ENCODE peak calls at places on chromosome 3, in four cellular contexts. M is stimulated activated CD4-positive, alpha-beta T cell treated with anti-CD3 and anti-CD28 coated beads, TNF-alpha, amount 100 ng/mL, for 4 hours; A is stimulated activated naive CD4-positive, alpha-beta T cell; Y is A172. G is an unnamed sample.

GRCh38 chr3:73451276-73451973 is 173.3 kb downstream of the PDZRN3 start:
- DNase-seq in Y (no peak), A (no peak), M (no peak), G (no peak)

GRCh38 chr3:6437631-6438030 is 423.3 kb upstream of the GRM7 start:
- DNase-seq in A (no peak), M (no peak), Y (no peak), G (no peak)

GRCh38 chr3:100954990-100955389 is 38.2 kb downstream of the ABI3BP start:
- DNase-seq in Y (peak; percentile 53), M (no peak), A (no peak), G (no peak)

GRCh38 chr3:155805204-155805801 is 775 bp downstream of the C3orf33 start:
- DNase-seq in A (no peak), M (peak; percentile 23), Y (peak; percentile 48), G (no peak)

GRCh38 chr3:157606392-157607197 is 103.4 kb upstream of the VEPH1 start:
- DNase-seq in M (peak; percentile 29), Y (peak; percentile 77), A (peak; percentile 4), G (peak; percentile 17)

GRCh38 chr3:30440147-30440604 is 166.2 kb upstream of the TGFBR2 start:
- DNase-seq in M (no peak), Y (peak; percentile 22), A (no peak), G (no peak)

GRCh38 chr3:124422805-124423204 is 307.4 kb upstream of the UMPS start:
- DNase-seq in A (no peak), M (no peak), Y (no peak), G (no peak)

GRCh38 chr3:129688310-129688895 is 81.9 kb upstream of the PLXND1 start:
- DNase-seq in Y (peak; percentile 62), A (no peak), M (no peak), G (no peak)

GRCh38 chr3:5339967-5340535 is 152.5 kb downstream of the EDEM1 start:
- DNase-seq in M (no peak), A (no peak), Y (no peak), G (no peak)

GRCh38 chr3:38016410-38016809 is 13.0 kb downstream of the PLCD1 start:
- DNase-seq in Y (no peak), M (no peak), A (no peak), G (no peak)

GRCh38 chr3:196431193-196432136 is 762 bp downstream of the UBXN7 start:
- DNase-seq in Y (peak; percentile 40), M (no peak), A (peak; percentile 30), G (peak; percentile 29)

GRCh38 chr3:155554777-155555445 is 190.0 kb downstream of the PLCH1 start:
- DNase-seq in Y (no peak), M (no peak), A (no peak), G (no peak)

GRCh38 chr3:185063431-185063830 is 89.4 kb downstream of the C3orf70 start:
- DNase-seq in A (no peak), M (no peak), Y (no peak), G (no peak)

GRCh38 chr3:99686955-99687612 is 48.7 kb downstream of the COL8A1 start:
- DNase-seq in A (no peak), M (no peak), Y (peak; percentile 74), G (no peak)

GRCh38 chr3:116757310-116757709 is 47.7 kb downstream of the TUSC7 start:
- DNase-seq in Y (no peak), M (no peak), A (no peak), G (no peak)

GRCh38 chr3:193805448-193805847 is 212.4 kb downstream of the OPA1 start:
- DNase-seq in A (no peak), M (no peak), Y (peak; percentile 99), G (no peak)

GRCh38 chr3:4821331-4821730 is 157.9 kb upstream of the BHLHE40 start:
- DNase-seq in M (no peak), Y (no peak), A (no peak), G (no peak)

GRCh38 chr3:43497905-43498365 is 123.9 kb downstream of the ANO10 start:
- DNase-seq in A (no peak), M (no peak), Y (no peak), G (no peak)

GRCh38 chr3:97712919-97713318 is 51.6 kb upstream of the ARL6 start:
- DNase-seq in Y (no peak), M (no peak), A (no peak), G (no peak)

GRCh38 chr3:170076715-170077238 is 39.0 kb downstream of the GPR160 start:
- DNase-seq in Y (peak; percentile 10), M (no peak), A (no peak), G (no peak)

GRCh38 chr3:42865256-42865655 is 10.4 kb downstream of the CYP8B1 start:
- DNase-seq in A (no peak), Y (no peak), M (no peak), G (no peak)

GRCh38 chr3:30344288-30344687 is 262.1 kb upstream of the TGFBR2 start:
- DNase-seq in Y (no peak), M (no peak), A (no peak), G (no peak)

GRCh38 chr3:42590989-42591756 is 513 bp downstream of the SS18L2 start:
- DNase-seq in M (no peak), Y (no peak), A (no peak), G (no peak)

GRCh38 chr3:65712156-65712555 is 326.6 kb downstream of the MAGI1 start:
- DNase-seq in A (no peak), M (no peak), Y (no peak), G (no peak)

GRCh38 chr3:128481438-128481942 is 11.5 kb downstream of the GATA2 start:
- DNase-seq in A (no peak), M (no peak), Y (no peak), G (no peak)

GRCh38 chr3:179449621-179450020 is 1.6 kb downstream of the GNB4 start:
- DNase-seq in Y (no peak), A (no peak), M (no peak), G (no peak)